ENCODE peak calls at places on chromosomes 1 and 21, in four cellular contexts. One of them, this sample, is unnamed.

GRCh38 chr1:220425852-220426251 is 102.1 kb upstream of the MARK1 start:
- DNase-seq in pons: no peak
- DNase-seq in pancreas: no peak
- DNase-seq in central memory CD4-positive, alpha-beta T cell: no peak
- DNase-seq in this sample: no peak

GRCh38 chr1:60068393-60069045 is 5.1 kb downstream of the C1orf87 start:
- DNase-seq in pons: no peak
- DNase-seq in pancreas: no peak
- DNase-seq in central memory CD4-positive, alpha-beta T cell: no peak
- DNase-seq in this sample: no peak

GRCh38 chr1:243944429-243945160 is 94.6 kb upstream of the AKT3 start:
- DNase-seq in pons: no peak
- DNase-seq in pancreas: no peak
- DNase-seq in central memory CD4-positive, alpha-beta T cell: no peak
- DNase-seq in this sample: no peak

GRCh38 chr1:40316595-40317393 is at the start of gene COL9A2:
- DNase-seq in pons: peak; percentile 87
- DNase-seq in pancreas: peak; percentile 61
- DNase-seq in central memory CD4-positive, alpha-beta T cell: peak; percentile 54
- DNase-seq in this sample: no peak

GRCh38 chr1:10784998-10785854 is 11.2 kb downstream of the CASZ1 start:
- DNase-seq in pons: no peak
- DNase-seq in pancreas: no peak
- DNase-seq in central memory CD4-positive, alpha-beta T cell: no peak
- DNase-seq in this sample: no peak

GRCh38 chr1:2380816-2381591 is 10.3 kb downstream of the MORN1 start:
- DNase-seq in pons: no peak
- DNase-seq in pancreas: peak; percentile 33
- DNase-seq in central memory CD4-positive, alpha-beta T cell: no peak
- DNase-seq in this sample: no peak

GRCh38 chr1:12466816-12467215 is 151.2 kb downstream of the DHRS3 start:
- DNase-seq in pons: no peak
- DNase-seq in pancreas: no peak
- DNase-seq in central memory CD4-positive, alpha-beta T cell: no peak
- DNase-seq in this sample: no peak

GRCh38 chr1:3753656-3754454 is 1.6 kb downstream of the CCDC27 start:
- DNase-seq in pons: no peak
- DNase-seq in pancreas: no peak
- DNase-seq in central memory CD4-positive, alpha-beta T cell: no peak
- DNase-seq in this sample: no peak

GRCh38 chr21:43767980-43768867 is 7.9 kb downstream of the CSTB start:
- DNase-seq in pons: no peak
- DNase-seq in pancreas: no peak
- DNase-seq in central memory CD4-positive, alpha-beta T cell: no peak
- DNase-seq in this sample: peak; percentile 77

GRCh38 chr1:48726557-48726956 is 50.1 kb downstream of the BEND5 start:
- DNase-seq in pons: no peak
- DNase-seq in pancreas: no peak
- DNase-seq in central memory CD4-positive, alpha-beta T cell: no peak
- DNase-seq in this sample: no peak

GRCh38 chr1:109661391-109661790 is 5.5 kb downstream of the GSTM4 start:
- DNase-seq in pons: no peak
- DNase-seq in pancreas: no peak
- DNase-seq in central memory CD4-positive, alpha-beta T cell: no peak
- DNase-seq in this sample: no peak

GRCh38 chr1:119713039-119713537 is 1.4 kb downstream of the PHGDH start:
- DNase-seq in pons: peak; percentile 75
- DNase-seq in pancreas: no peak
- DNase-seq in central memory CD4-positive, alpha-beta T cell: no peak
- DNase-seq in this sample: no peak

GRCh38 chr1:177130426-177130825 is 34.1 kb downstream of the ASTN1 start:
- DNase-seq in pons: no peak
- DNase-seq in pancreas: no peak
- DNase-seq in central memory CD4-positive, alpha-beta T cell: no peak
- DNase-seq in this sample: no peak

GRCh38 chr1:8424539-8425116 is 106.7 kb downstream of the SLC45A1 start:
- DNase-seq in pons: peak; percentile 66
- DNase-seq in pancreas: peak; percentile 44
- DNase-seq in central memory CD4-positive, alpha-beta T cell: peak; percentile 61
- DNase-seq in this sample: peak; percentile 65

GRCh38 chr1:100720751-100721150 is 1.2 kb downstream of the VCAM1 start:
- DNase-seq in pons: no peak
- DNase-seq in pancreas: no peak
- DNase-seq in central memory CD4-positive, alpha-beta T cell: no peak
- DNase-seq in this sample: no peak

GRCh38 chr1:234486858-234487830 is 8.2 kb upstream of the TARBP1 start:
- DNase-seq in pons: peak; percentile 89
- DNase-seq in pancreas: no peak
- DNase-seq in central memory CD4-positive, alpha-beta T cell: no peak
- DNase-seq in this sample: peak; percentile 61

GRCh38 chr1:1630965-1631792 is 794 bp upstream of the MMP23B start:
- DNase-seq in pons: no peak
- DNase-seq in pancreas: peak; percentile 52
- DNase-seq in central memory CD4-positive, alpha-beta T cell: no peak
- DNase-seq in this sample: peak; percentile 65

GRCh38 chr1:211783266-211783665 is 47.3 kb downstream of the LPGAT1 start:
- DNase-seq in pons: no peak
- DNase-seq in pancreas: no peak
- DNase-seq in central memory CD4-positive, alpha-beta T cell: no peak
- DNase-seq in this sample: no peak

GRCh38 chr1:26923711-26924110 is 2.2 kb downstream of the NUDC start:
- DNase-seq in pons: no peak
- DNase-seq in pancreas: no peak
- DNase-seq in central memory CD4-positive, alpha-beta T cell: no peak
- DNase-seq in this sample: no peak

GRCh38 chr1:9075023-9075422 is 5.6 kb upstream of the SLC2A5 start:
- DNase-seq in pons: no peak
- DNase-seq in pancreas: no peak
- DNase-seq in central memory CD4-positive, alpha-beta T cell: no peak
- DNase-seq in this sample: no peak

GRCh38 chr1:106680922-106681321 is 375.6 kb upstream of the PRMT6 start:
- DNase-seq in pons: no peak
- DNase-seq in pancreas: no peak
- DNase-seq in central memory CD4-positive, alpha-beta T cell: no peak
- DNase-seq in this sample: no peak

GRCh38 chr1:205375816-205376545 is 19.3 kb upstream of the KLHDC8A start:
- DNase-seq in pons: no peak
- DNase-seq in pancreas: no peak
- DNase-seq in central memory CD4-positive, alpha-beta T cell: no peak
- DNase-seq in this sample: peak; percentile 54

GRCh38 chr1:226870026-226870322 is 442 bp upstream of the PSEN2 start:
- DNase-seq in pons: no peak
- DNase-seq in pancreas: no peak
- DNase-seq in central memory CD4-positive, alpha-beta T cell: no peak
- DNase-seq in this sample: no peak

GRCh38 chr1:93616996-93617669 is 64.5 kb downstream of the BCAR3 start:
- DNase-seq in pons: peak; percentile 55
- DNase-seq in pancreas: peak; percentile 80
- DNase-seq in central memory CD4-positive, alpha-beta T cell: no peak
- DNase-seq in this sample: peak; percentile 53

GRCh38 chr1:111176678-111177077 is 23.8 kb downstream of the DENND2D start:
- DNase-seq in pons: no peak
- DNase-seq in pancreas: no peak
- DNase-seq in central memory CD4-positive, alpha-beta T cell: no peak
- DNase-seq in this sample: no peak

GRCh38 chr1:82565546-82565945 is 764.8 kb downstream of the ADGRL2 start:
- DNase-seq in pons: peak; percentile 24
- DNase-seq in pancreas: no peak
- DNase-seq in central memory CD4-positive, alpha-beta T cell: no peak
- DNase-seq in this sample: peak; percentile 54

GRCh38 chr1:203888807-203889251 is 27.4 kb downstream of the SNRPE start:
- DNase-seq in pons: no peak
- DNase-seq in pancreas: no peak
- DNase-seq in central memory CD4-positive, alpha-beta T cell: no peak
- DNase-seq in this sample: no peak

GRCh38 chr1:96968582-96969378 is 247.2 kb downstream of the PTBP2 start:
- DNase-seq in pons: peak; percentile 7
- DNase-seq in pancreas: no peak
- DNase-seq in central memory CD4-positive, alpha-beta T cell: no peak
- DNase-seq in this sample: no peak

GRCh38 chr1:223106856-223107255 is 36.2 kb downstream of the TLR5 start:
- DNase-seq in pons: no peak
- DNase-seq in pancreas: no peak
- DNase-seq in central memory CD4-positive, alpha-beta T cell: no peak
- DNase-seq in this sample: no peak

GRCh38 chr1:163197022-163197421 is 5.7 kb downstream of the RGS5 start:
- DNase-seq in pons: no peak
- DNase-seq in pancreas: no peak
- DNase-seq in central memory CD4-positive, alpha-beta T cell: no peak
- DNase-seq in this sample: no peak

GRCh38 chr1:22332795-22333499 is 118.7 kb upstream of the ZBTB40 start:
- DNase-seq in pons: no peak
- DNase-seq in pancreas: no peak
- DNase-seq in central memory CD4-positive, alpha-beta T cell: no peak
- DNase-seq in this sample: no peak

GRCh38 chr1:53524428-53525400 is 65.5 kb downstream of the DMRTB1 start:
- DNase-seq in pons: peak; percentile 5
- DNase-seq in pancreas: peak; percentile 53
- DNase-seq in central memory CD4-positive, alpha-beta T cell: no peak
- DNase-seq in this sample: no peak

GRCh38 chr1:94383966-94384408 is 34.2 kb upstream of the ABCD3 start:
- DNase-seq in pons: no peak
- DNase-seq in pancreas: no peak
- DNase-seq in central memory CD4-positive, alpha-beta T cell: no peak
- DNase-seq in this sample: peak; percentile 86

GRCh38 chr1:241918879-241919278 is 38.7 kb upstream of the BECN2 start:
- DNase-seq in pons: no peak
- DNase-seq in pancreas: no peak
- DNase-seq in central memory CD4-positive, alpha-beta T cell: no peak
- DNase-seq in this sample: no peak

GRCh38 chr1:233940908-233941307 is 36.4 kb downstream of the SLC35F3 start:
- DNase-seq in pons: no peak
- DNase-seq in pancreas: no peak
- DNase-seq in central memory CD4-positive, alpha-beta T cell: no peak
- DNase-seq in this sample: no peak

GRCh38 chr1:17682403-17682802 is 72.7 kb upstream of the ACTL8 start:
- DNase-seq in pons: peak; percentile 18
- DNase-seq in pancreas: no peak
- DNase-seq in central memory CD4-positive, alpha-beta T cell: no peak
- DNase-seq in this sample: no peak

GRCh38 chr1:115082949-115083348 is 6.4 kb downstream of the TSPAN2 start:
- DNase-seq in pons: no peak
- DNase-seq in pancreas: no peak
- DNase-seq in central memory CD4-positive, alpha-beta T cell: no peak
- DNase-seq in this sample: no peak

GRCh38 chr1:206685749-206686485 is 1.2 kb downstream of the MAPKAPK2 start:
- DNase-seq in pons: no peak
- DNase-seq in pancreas: peak; percentile 57
- DNase-seq in central memory CD4-positive, alpha-beta T cell: peak; percentile 59
- DNase-seq in this sample: peak; percentile 42

GRCh38 chr21:29145354-29145782 is 14.9 kb downstream of the MAP3K7CL start:
- DNase-seq in pons: peak; percentile 67
- DNase-seq in pancreas: no peak
- DNase-seq in central memory CD4-positive, alpha-beta T cell: no peak
- DNase-seq in this sample: no peak